ENCODE peak calls at places on chromosome 21, in nine cellular contexts. One of them, this sample, is unnamed. For H3K4me1 and H3K36me3, the result is how much of the 10 kb centered on the place peaks cover.

GRCh38 chr21:16193758-16194606 is 464.2 kb downstream of the USP25 start:
- DNase-seq in neuronal stem cell: peak
- DNase-seq in upper lobe of right lung: peak
- DNase-seq in psoas muscle: peak
- DNase-seq in lung: peak
- DNase-seq in iPS DF 6.9: no peak
- DNase-seq in GM23338: peak
- DNase-seq in ascending aorta: peak
- DNase-seq in tibial nerve: peak
- DNase-seq in this sample: peak

GRCh38 chr21:42159560-42160110 is 59.3 kb upstream of the ABCG1 start:
- DNase-seq in upper lobe of right lung: peak
- DNase-seq in GM23338: no peak
- DNase-seq in ascending aorta: peak
- DNase-seq in tibial nerve: no peak
- DNase-seq in psoas muscle: no peak
- DNase-seq in neuronal stem cell: no peak
- DNase-seq in lung: no peak
- DNase-seq in iPS DF 6.9: no peak
- DNase-seq in this sample: peak

GRCh38 chr21:21210552-21210951 is 212.3 kb downstream of the NCAM2 start:
- DNase-seq in lung: no peak
- DNase-seq in psoas muscle: no peak
- DNase-seq in GM23338: no peak
- DNase-seq in upper lobe of right lung: no peak
- DNase-seq in ascending aorta: no peak
- DNase-seq in tibial nerve: no peak
- DNase-seq in neuronal stem cell: no peak
- DNase-seq in iPS DF 6.9: no peak
- DNase-seq in this sample: no peak

GRCh38 chr21:37452222-37452621 is 85.6 kb downstream of the DYRK1A start:
- DNase-seq in iPS DF 6.9: no peak
- DNase-seq in upper lobe of right lung: no peak
- DNase-seq in tibial nerve: no peak
- DNase-seq in GM23338: no peak
- DNase-seq in lung: no peak
- DNase-seq in psoas muscle: no peak
- DNase-seq in ascending aorta: peak
- DNase-seq in neuronal stem cell: no peak
- DNase-seq in this sample: peak

GRCh38 chr21:24290151-24290833 is 1317.0 kb downstream of the MRPL39 start:
- DNase-seq in lung: no peak
- DNase-seq in GM23338: no peak
- DNase-seq in iPS DF 6.9: no peak
- DNase-seq in upper lobe of right lung: no peak
- DNase-seq in neuronal stem cell: no peak
- DNase-seq in psoas muscle: no peak
- DNase-seq in tibial nerve: no peak
- DNase-seq in ascending aorta: no peak
- DNase-seq in this sample: no peak

GRCh38 chr21:42377951-42378340 is 11.6 kb upstream of the TFF1 start:
- DNase-seq in GM23338: no peak
- DNase-seq in ascending aorta: no peak
- DNase-seq in psoas muscle: no peak
- DNase-seq in tibial nerve: no peak
- DNase-seq in neuronal stem cell: no peak
- DNase-seq in upper lobe of right lung: no peak
- DNase-seq in iPS DF 6.9: no peak
- DNase-seq in lung: no peak
- DNase-seq in this sample: peak

GRCh38 chr21:29499734-29500343 is 201.1 kb downstream of the BACH1 start:
- DNase-seq in lung: no peak
- DNase-seq in upper lobe of right lung: no peak
- DNase-seq in neuronal stem cell: no peak
- DNase-seq in ascending aorta: no peak
- DNase-seq in tibial nerve: no peak
- DNase-seq in psoas muscle: no peak
- DNase-seq in GM23338: peak
- DNase-seq in iPS DF 6.9: peak
- DNase-seq in this sample: no peak

GRCh38 chr21:41616063-41616591 is 108.2 kb upstream of the TMPRSS2 start:
- DNase-seq in lung: no peak
- DNase-seq in tibial nerve: no peak
- DNase-seq in upper lobe of right lung: no peak
- DNase-seq in GM23338: no peak
- DNase-seq in neuronal stem cell: no peak
- DNase-seq in psoas muscle: peak
- DNase-seq in ascending aorta: peak
- DNase-seq in iPS DF 6.9: no peak
- DNase-seq in this sample: peak

GRCh38 chr21:32423320-32423719 is 10.8 kb downstream of the EVA1C start:
- DNase-seq in upper lobe of right lung: no peak
- DNase-seq in lung: no peak
- DNase-seq in iPS DF 6.9: no peak
- DNase-seq in tibial nerve: no peak
- DNase-seq in ascending aorta: no peak
- DNase-seq in psoas muscle: no peak
- DNase-seq in GM23338: no peak
- DNase-seq in neuronal stem cell: no peak
- DNase-seq in this sample: no peak

GRCh38 chr21:42158846-42159245 is 60.1 kb upstream of the ABCG1 start:
- DNase-seq in lung: no peak
- DNase-seq in GM23338: no peak
- DNase-seq in ascending aorta: peak
- DNase-seq in tibial nerve: no peak
- DNase-seq in neuronal stem cell: no peak
- DNase-seq in upper lobe of right lung: peak
- DNase-seq in psoas muscle: no peak
- DNase-seq in iPS DF 6.9: no peak
- DNase-seq in this sample: peak

DNA sequence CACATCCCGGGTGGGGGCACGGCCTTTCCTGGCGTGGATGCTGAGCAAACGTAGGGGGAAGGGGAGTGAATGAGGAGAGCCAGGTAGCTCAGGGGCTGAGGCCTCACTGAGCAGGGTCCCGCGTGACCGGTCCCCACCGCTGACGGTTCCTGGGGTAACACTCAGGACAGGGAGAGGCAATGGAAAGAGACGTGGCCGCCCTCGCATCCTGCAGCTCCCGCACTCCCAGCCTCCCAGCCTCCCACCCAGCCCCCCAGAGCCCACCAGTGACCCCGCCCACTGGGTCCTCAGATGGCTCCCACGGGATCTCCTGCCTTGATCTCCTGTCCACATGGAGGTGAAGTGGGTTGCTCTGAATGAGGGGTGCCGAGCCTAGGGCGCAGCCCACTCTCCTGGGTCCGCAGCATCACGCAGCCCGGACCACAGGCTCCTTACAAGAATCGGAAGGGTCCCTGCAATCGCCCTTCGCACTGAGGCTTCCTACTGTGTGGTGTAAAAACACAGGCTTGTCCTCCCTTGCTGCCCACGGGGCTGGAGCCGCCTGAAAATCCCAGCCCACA is 2.4 kb downstream of the TSPEAR start:
- DNase-seq in neuronal stem cell: no peak
- DNase-seq in psoas muscle: no peak
- DNase-seq in upper lobe of right lung: peak
- DNase-seq in tibial nerve: no peak
- DNase-seq in iPS DF 6.9: no peak
- DNase-seq in GM23338: no peak
- DNase-seq in lung: no peak
- DNase-seq in ascending aorta: peak
- DNase-seq in this sample: no peak
- H3K4me1 ChIP-seq in neuronal stem cell: under half
- H3K4me1 ChIP-seq in psoas muscle: under half
- H3K4me1 ChIP-seq in upper lobe of right lung: under half
- H3K4me1 ChIP-seq in tibial nerve: under half
- H3K4me1 ChIP-seq in iPS DF 6.9: under half
- H3K4me1 ChIP-seq in GM23338: half or more
- H3K4me1 ChIP-seq in lung: under half
- H3K4me1 ChIP-seq in ascending aorta: under half
- H3K4me1 ChIP-seq in this sample: under half

GRCh38 chr21:39721885-39722284 is 23.1 kb upstream of the IGSF5 start:
- DNase-seq in psoas muscle: no peak
- DNase-seq in lung: no peak
- DNase-seq in GM23338: no peak
- DNase-seq in neuronal stem cell: no peak
- DNase-seq in ascending aorta: peak
- DNase-seq in upper lobe of right lung: no peak
- DNase-seq in tibial nerve: no peak
- DNase-seq in iPS DF 6.9: no peak
- DNase-seq in this sample: no peak

GRCh38 chr21:39728341-39728740 is 16.6 kb upstream of the IGSF5 start:
- DNase-seq in ascending aorta: peak
- DNase-seq in upper lobe of right lung: no peak
- DNase-seq in iPS DF 6.9: no peak
- DNase-seq in psoas muscle: no peak
- DNase-seq in lung: no peak
- DNase-seq in tibial nerve: no peak
- DNase-seq in GM23338: no peak
- DNase-seq in neuronal stem cell: no peak
- DNase-seq in this sample: no peak

GRCh38 chr21:39724944-39725343 is 20.0 kb upstream of the IGSF5 start:
- DNase-seq in GM23338: no peak
- DNase-seq in iPS DF 6.9: no peak
- DNase-seq in tibial nerve: no peak
- DNase-seq in upper lobe of right lung: no peak
- DNase-seq in lung: no peak
- DNase-seq in ascending aorta: peak
- DNase-seq in neuronal stem cell: no peak
- DNase-seq in psoas muscle: no peak
- DNase-seq in this sample: no peak

GRCh38 chr21:39727401-39728120 is 17.4 kb upstream of the IGSF5 start:
- DNase-seq in iPS DF 6.9: no peak
- DNase-seq in psoas muscle: no peak
- DNase-seq in GM23338: no peak
- DNase-seq in lung: no peak
- DNase-seq in tibial nerve: no peak
- DNase-seq in upper lobe of right lung: no peak
- DNase-seq in neuronal stem cell: no peak
- DNase-seq in ascending aorta: peak
- DNase-seq in this sample: no peak

GRCh38 chr21:39726133-39726532 is 18.9 kb upstream of the IGSF5 start:
- DNase-seq in ascending aorta: no peak
- DNase-seq in lung: no peak
- DNase-seq in neuronal stem cell: no peak
- DNase-seq in GM23338: peak
- DNase-seq in upper lobe of right lung: no peak
- DNase-seq in psoas muscle: no peak
- DNase-seq in tibial nerve: no peak
- DNase-seq in iPS DF 6.9: no peak
- DNase-seq in this sample: no peak
- H3K36me3 ChIP-seq in ascending aorta: under half
- H3K36me3 ChIP-seq in lung: under half
- H3K36me3 ChIP-seq in neuronal stem cell: under half
- H3K36me3 ChIP-seq in GM23338: under half
- H3K36me3 ChIP-seq in upper lobe of right lung: under half
- H3K36me3 ChIP-seq in psoas muscle: under half
- H3K36me3 ChIP-seq in tibial nerve: under half
- H3K36me3 ChIP-seq in iPS DF 6.9: under half
- H3K36me3 ChIP-seq in this sample: under half

DNA sequence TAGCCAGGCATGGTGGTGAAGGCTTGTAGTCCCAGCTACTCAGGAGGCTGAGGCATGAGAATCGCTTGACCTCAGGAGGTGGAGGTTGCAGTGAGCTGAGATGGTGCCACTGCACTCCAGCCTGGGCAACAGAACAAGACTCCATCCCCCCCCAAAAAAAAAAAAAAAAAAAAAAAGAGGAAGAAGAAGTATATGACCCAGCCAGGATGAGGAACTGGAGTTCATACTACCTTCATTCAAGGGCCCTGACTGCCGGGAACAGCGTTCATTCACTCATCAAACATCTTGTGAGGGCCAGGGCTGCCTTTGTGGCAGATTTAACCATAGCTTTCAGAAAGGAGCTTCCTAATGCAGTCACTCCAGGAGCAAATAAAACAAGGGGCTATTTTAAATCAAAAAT is 127.6 kb downstream of the MRPS6 start:
- DNase-seq in GM23338: no peak
- DNase-seq in tibial nerve: no peak
- DNase-seq in ascending aorta: no peak
- DNase-seq in upper lobe of right lung: no peak
- DNase-seq in psoas muscle: no peak
- DNase-seq in neuronal stem cell: no peak
- DNase-seq in lung: no peak
- DNase-seq in iPS DF 6.9: no peak
- DNase-seq in this sample: no peak
- H3K4me3 ChIP-seq in GM23338: peak
- H3K4me3 ChIP-seq in tibial nerve: no peak
- H3K4me3 ChIP-seq in ascending aorta: peak
- H3K4me3 ChIP-seq in upper lobe of right lung: peak
- H3K4me3 ChIP-seq in psoas muscle: peak
- H3K4me3 ChIP-seq in neuronal stem cell: peak
- H3K4me3 ChIP-seq in lung: no peak
- H3K4me3 ChIP-seq in iPS DF 6.9: no peak
- H3K4me3 ChIP-seq in this sample: peak

GRCh38 chr21:46018615-46019014 is 37.0 kb downstream of the COL6A1 start:
- DNase-seq in psoas muscle: no peak
- DNase-seq in lung: no peak
- DNase-seq in ascending aorta: no peak
- DNase-seq in neuronal stem cell: no peak
- DNase-seq in tibial nerve: no peak
- DNase-seq in upper lobe of right lung: no peak
- DNase-seq in GM23338: no peak
- DNase-seq in iPS DF 6.9: no peak
- DNase-seq in this sample: no peak

GRCh38 chr21:46021978-46022544 is 40.5 kb downstream of the COL6A1 start:
- DNase-seq in tibial nerve: peak
- DNase-seq in upper lobe of right lung: no peak
- DNase-seq in psoas muscle: peak
- DNase-seq in iPS DF 6.9: no peak
- DNase-seq in lung: peak
- DNase-seq in neuronal stem cell: no peak
- DNase-seq in ascending aorta: peak
- DNase-seq in GM23338: no peak
- DNase-seq in this sample: no peak

GRCh38 chr21:46021398-46021797 is 39.8 kb downstream of the COL6A1 start:
- DNase-seq in psoas muscle: no peak
- DNase-seq in ascending aorta: no peak
- DNase-seq in upper lobe of right lung: no peak
- DNase-seq in lung: peak
- DNase-seq in iPS DF 6.9: no peak
- DNase-seq in GM23338: no peak
- DNase-seq in neuronal stem cell: no peak
- DNase-seq in tibial nerve: no peak
- DNase-seq in this sample: no peak

GRCh38 chr21:46022551-46023107 is 41.1 kb downstream of the COL6A1 start:
- DNase-seq in lung: no peak
- DNase-seq in GM23338: no peak
- DNase-seq in neuronal stem cell: no peak
- DNase-seq in psoas muscle: peak
- DNase-seq in ascending aorta: no peak
- DNase-seq in tibial nerve: peak
- DNase-seq in upper lobe of right lung: no peak
- DNase-seq in iPS DF 6.9: no peak
- DNase-seq in this sample: no peak

DNA sequence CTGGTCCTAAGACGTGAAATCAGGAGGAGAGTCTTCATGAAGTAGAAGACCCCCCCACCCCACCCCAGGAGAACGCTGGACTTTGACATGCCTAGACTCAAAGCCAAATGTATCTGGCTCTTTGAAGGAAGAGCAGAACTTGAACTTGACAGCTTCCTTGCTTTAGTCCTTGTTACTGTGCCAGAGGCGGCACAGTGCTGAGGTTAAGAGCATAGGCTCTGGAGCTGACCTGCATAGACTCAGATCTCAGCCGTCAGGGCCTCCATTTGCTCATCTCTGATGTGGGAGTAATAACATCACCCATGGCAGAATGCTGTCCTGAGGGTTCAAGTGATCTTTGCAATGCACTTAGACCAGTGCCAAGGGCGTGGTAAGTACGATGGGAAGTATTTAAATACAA is 39.0 kb downstream of the COL6A1 start:
- DNase-seq in tibial nerve: no peak
- DNase-seq in upper lobe of right lung: no peak
- DNase-seq in lung: no peak
- DNase-seq in GM23338: no peak
- DNase-seq in iPS DF 6.9: no peak
- DNase-seq in ascending aorta: no peak
- DNase-seq in psoas muscle: no peak
- DNase-seq in neuronal stem cell: no peak
- DNase-seq in this sample: no peak
- H3K4me1 ChIP-seq in tibial nerve: under half
- H3K4me1 ChIP-seq in upper lobe of right lung: under half
- H3K4me1 ChIP-seq in lung: under half
- H3K4me1 ChIP-seq in GM23338: under half
- H3K4me1 ChIP-seq in iPS DF 6.9: under half
- H3K4me1 ChIP-seq in ascending aorta: under half
- H3K4me1 ChIP-seq in psoas muscle: under half
- H3K4me1 ChIP-seq in neuronal stem cell: under half
- H3K4me1 ChIP-seq in this sample: under half

This sample was measured in tibial artery.